ENCODE peak calls at places on chromosomes 13 and 19, in ten cellular contexts. Q, R, S, L, W, A, D, T, K and J are unnamed samples.

GRCh38 chr13:32381539-32381938 is 46.4 kb downstream of the N4BP2L1 start:
- DNase-seq in R (no peak), W (peak), D (no peak), K (no peak), S (no peak), Q (no peak), L (peak), A (no peak), T (no peak), J (peak)

GRCh38 chr19:8253678-8254077 is 44.5 kb downstream of the CERS4 start:
- DNase-seq in L (no peak), K (no peak), A (no peak), Q (no peak), D (no peak), T (no peak), R (no peak), W (no peak), S (no peak), J (no peak)

GRCh38 chr13:81409284-81409683 is 1068.4 kb upstream of the SPRY2 start:
- DNase-seq in Q (no peak), W (no peak), S (no peak), K (no peak), D (no peak), L (peak), T (no peak), A (no peak), R (no peak), J (peak)

GRCh38 chr13:75180805-75181455 is 301.0 kb downstream of the TBC1D4 start:
- DNase-seq in Q (no peak), A (no peak), R (no peak), W (no peak), S (no peak), T (no peak), L (peak), K (no peak), D (no peak), J (peak)

GRCh38 chr19:27884376-27884775 is 1328.6 kb downstream of the UQCRFS1 start:
- DNase-seq in S (no peak), L (no peak), D (no peak), Q (no peak), A (no peak), T (no peak), K (no peak), R (no peak), W (no peak), J (no peak)

GRCh38 chr19:56692496-56692895 is 20.9 kb upstream of the ZNF835 start:
- DNase-seq in D (no peak), R (no peak), A (no peak), L (no peak), W (no peak), T (peak), K (no peak), Q (no peak), S (no peak), J (no peak)

GRCh38 chr19:47275866-47276461 is 1.3 kb downstream of the INAFM1 start:
- DNase-seq in D (no peak), K (no peak), T (no peak), W (no peak), A (no peak), Q (no peak), R (no peak), S (no peak), L (peak), J (no peak)

GRCh38 chr19:58396691-58397532 is 1.5 kb downstream of the RNF225 start:
- DNase-seq in K (no peak), S (no peak), A (no peak), D (no peak), R (no peak), W (no peak), T (no peak), L (no peak), Q (no peak), J (no peak)

GRCh38 chr13:108342369-108343289 is 73.1 kb downstream of the TNFSF13B start:
- DNase-seq in K (no peak), L (peak), S (no peak), D (no peak), W (peak), Q (no peak), A (no peak), T (no peak), R (peak), J (peak)

GRCh38 chr19:18223860-18224524 is 2.2 kb downstream of the PDE4C start:
- DNase-seq in R (peak), S (no peak), D (no peak), W (peak), K (peak), L (no peak), Q (peak), T (no peak), A (no peak), J (no peak)

GRCh38 chr19:56612737-56613136 is 17.6 kb downstream of the ZNF71 start:
- DNase-seq in Q (no peak), R (no peak), L (no peak), D (no peak), W (no peak), K (no peak), S (no peak), T (no peak), A (no peak), J (no peak)

GRCh38 chr13:80131204-80131603 is 209.7 kb downstream of the SPRY2 start:
- DNase-seq in W (no peak), T (peak), A (no peak), R (peak), Q (no peak), L (peak), D (no peak), S (no peak), K (no peak), J (no peak)

GRCh38 chr13:80048030-80048429 is 292.9 kb downstream of the SPRY2 start:
- DNase-seq in W (no peak), R (no peak), A (no peak), D (no peak), S (no peak), K (no peak), L (no peak), Q (no peak), T (no peak), J (no peak)

GRCh38 chr13:38947049-38947448 is 43.6 kb downstream of the STOML3 start:
- DNase-seq in R (no peak), L (no peak), W (no peak), Q (no peak), K (no peak), T (no peak), D (no peak), A (no peak), S (no peak), J (peak)

GRCh38 chr13:95335667-95336066 is 34.4 kb upstream of the ABCC4 start:
- DNase-seq in W (no peak), D (no peak), L (peak), K (no peak), Q (no peak), R (no peak), A (no peak), S (no peak), T (no peak), J (no peak)

GRCh38 chr13:99845136-99845874 is 126.3 kb downstream of the ZIC5 start:
- DNase-seq in K (no peak), S (no peak), T (no peak), W (no peak), L (no peak), R (no peak), Q (no peak), A (no peak), D (no peak), J (no peak)

GRCh38 chr19:32313866-32314265 is 31.5 kb upstream of the ZNF507 start:
- DNase-seq in A (no peak), D (no peak), R (no peak), Q (no peak), L (no peak), S (no peak), T (no peak), K (no peak), W (no peak), J (no peak)

GRCh38 chr13:114031631-114032030 is 57.8 kb upstream of the C13orf46 start:
- DNase-seq in W (no peak), D (no peak), L (no peak), K (no peak), S (no peak), R (no peak), T (no peak), Q (no peak), A (no peak), J (peak)

GRCh38 chr13:27988520-27988919 is at the start of gene URAD:
- DNase-seq in T (no peak), D (no peak), S (no peak), A (no peak), L (no peak), R (no peak), Q (no peak), W (no peak), K (no peak), J (peak)

GRCh38 chr19:19279853-19280252 is 6.8 kb upstream of the TM6SF2 start:
- DNase-seq in K (no peak), L (no peak), A (no peak), W (no peak), Q (no peak), D (no peak), R (no peak), T (no peak), S (no peak), J (no peak)

GRCh38 chr19:6739390-6739883 is at the start of gene TRIP10:
- DNase-seq in S (no peak), W (peak), R (peak), T (peak), K (peak), A (peak), L (peak), D (peak), Q (peak), J (no peak)

GRCh38 chr19:40610396-40611064 is 9.4 kb downstream of the LTBP4 start:
- DNase-seq in Q (no peak), A (peak), D (no peak), L (no peak), S (no peak), W (peak), R (no peak), T (no peak), K (no peak), J (peak)

GRCh38 chr19:46014534-46014933 is 8.3 kb downstream of the PGLYRP1 start:
- DNase-seq in W (no peak), L (no peak), R (no peak), K (no peak), D (no peak), T (no peak), A (no peak), Q (no peak), S (no peak), J (no peak)

GRCh38 chr13:23510979-23511735 is 59.1 kb upstream of the TNFRSF19 start:
- DNase-seq in L (peak), R (no peak), Q (no peak), S (no peak), W (no peak), D (no peak), K (no peak), A (no peak), T (no peak), J (peak)

GRCh38 chr19:36139120-36139472 is 770 bp upstream of the CAPNS1 start:
- DNase-seq in T (no peak), L (no peak), R (no peak), A (no peak), Q (no peak), S (no peak), D (no peak), W (no peak), K (no peak), J (no peak)

GRCh38 chr19:39514840-39515550 is at the start of gene SELENOV:
- DNase-seq in R (no peak), L (no peak), A (no peak), Q (no peak), K (no peak), T (no peak), S (no peak), W (no peak), D (no peak), J (no peak)

GRCh38 chr19:39372047-39372802 is 18.7 kb downstream of the PAF1 start:
- DNase-seq in S (no peak), A (no peak), T (peak), L (peak), W (no peak), Q (no peak), K (no peak), D (no peak), R (no peak), J (no peak)

GRCh38 chr13:76754414-76754813 is 131.8 kb downstream of the KCTD12 start:
- DNase-seq in K (no peak), A (no peak), S (no peak), R (no peak), W (no peak), T (no peak), L (peak), Q (no peak), D (no peak), J (peak)

GRCh38 chr19:16470541-16470910 is 1.2 kb downstream of the EPS15L1 start:
- DNase-seq in S (no peak), A (no peak), L (peak), R (no peak), K (no peak), W (no peak), T (no peak), D (no peak), Q (no peak), J (no peak)